ENCODE peak calls at places on chromosomes 5 and 9, in nine cellular contexts. One of them, this sample, is unnamed.

GRCh38 chr5:136420168-136420916 is 55.0 kb upstream of the TRPC7 start:
- DNase-seq in GM13976: no peak
- DNase-seq in astrocyte of the spinal cord: no peak
- DNase-seq in choroid plexus epithelial cell: no peak
- DNase-seq in thoracic aorta: no peak
- DNase-seq in A673: peak
- DNase-seq in gastrocnemius medialis: no peak
- DNase-seq in stomach: no peak
- DNase-seq in cardiac fibroblast: no peak
- DNase-seq in this sample: no peak

GRCh38 chr9:107260437-107261081 is 22.5 kb upstream of the RAD23B start:
- DNase-seq in astrocyte of the spinal cord: no peak
- DNase-seq in choroid plexus epithelial cell: no peak
- DNase-seq in GM13976: peak
- DNase-seq in stomach: no peak
- DNase-seq in A673: no peak
- DNase-seq in thoracic aorta: no peak
- DNase-seq in cardiac fibroblast: no peak
- DNase-seq in gastrocnemius medialis: no peak
- DNase-seq in this sample: no peak

GRCh38 chr9:76613980-76614379 is 150.3 kb upstream of the PCA3 start:
- DNase-seq in cardiac fibroblast: no peak
- DNase-seq in GM13976: no peak
- DNase-seq in stomach: no peak
- DNase-seq in A673: no peak
- DNase-seq in choroid plexus epithelial cell: no peak
- DNase-seq in thoracic aorta: no peak
- DNase-seq in gastrocnemius medialis: no peak
- DNase-seq in astrocyte of the spinal cord: no peak
- DNase-seq in this sample: no peak

GRCh38 chr9:134597957-134598883 is 43.4 kb upstream of the COL5A1 start:
- DNase-seq in choroid plexus epithelial cell: no peak
- DNase-seq in thoracic aorta: no peak
- DNase-seq in GM13976: no peak
- DNase-seq in gastrocnemius medialis: no peak
- DNase-seq in stomach: no peak
- DNase-seq in A673: no peak
- DNase-seq in astrocyte of the spinal cord: no peak
- DNase-seq in cardiac fibroblast: no peak
- DNase-seq in this sample: peak

GRCh38 chr5:108637110-108637509 is 110.6 kb upstream of the FER start:
- DNase-seq in astrocyte of the spinal cord: no peak
- DNase-seq in A673: no peak
- DNase-seq in choroid plexus epithelial cell: peak
- DNase-seq in GM13976: no peak
- DNase-seq in cardiac fibroblast: peak
- DNase-seq in gastrocnemius medialis: no peak
- DNase-seq in thoracic aorta: no peak
- DNase-seq in stomach: no peak
- DNase-seq in this sample: no peak

GRCh38 chr9:34049630-34050384 is 1.1 kb upstream of the UBAP2 start:
- DNase-seq in A673: no peak
- DNase-seq in choroid plexus epithelial cell: no peak
- DNase-seq in astrocyte of the spinal cord: no peak
- DNase-seq in cardiac fibroblast: no peak
- DNase-seq in GM13976: no peak
- DNase-seq in gastrocnemius medialis: no peak
- DNase-seq in thoracic aorta: no peak
- DNase-seq in stomach: peak
- DNase-seq in this sample: no peak

GRCh38 chr5:102754499-102755424 is at the start of gene PAM:
- DNase-seq in cardiac fibroblast: peak
- DNase-seq in choroid plexus epithelial cell: peak
- DNase-seq in astrocyte of the spinal cord: peak
- DNase-seq in A673: peak
- DNase-seq in GM13976: peak
- DNase-seq in gastrocnemius medialis: peak
- DNase-seq in thoracic aorta: peak
- DNase-seq in stomach: peak
- DNase-seq in this sample: peak

GRCh38 chr9:89562186-89562814 is 42.5 kb upstream of the GADD45G start:
- DNase-seq in thoracic aorta: no peak
- DNase-seq in gastrocnemius medialis: no peak
- DNase-seq in astrocyte of the spinal cord: peak
- DNase-seq in A673: no peak
- DNase-seq in choroid plexus epithelial cell: peak
- DNase-seq in stomach: no peak
- DNase-seq in GM13976: no peak
- DNase-seq in cardiac fibroblast: peak
- DNase-seq in this sample: no peak

GRCh38 chr9:137756045-137756744 is 121.4 kb upstream of the CACNA1B start:
- DNase-seq in cardiac fibroblast: no peak
- DNase-seq in astrocyte of the spinal cord: no peak
- DNase-seq in GM13976: no peak
- DNase-seq in choroid plexus epithelial cell: peak
- DNase-seq in A673: no peak
- DNase-seq in gastrocnemius medialis: no peak
- DNase-seq in thoracic aorta: no peak
- DNase-seq in stomach: no peak
- DNase-seq in this sample: no peak

GRCh38 chr9:17520264-17521058 is 58.4 kb upstream of the SH3GL2 start:
- DNase-seq in astrocyte of the spinal cord: no peak
- DNase-seq in thoracic aorta: no peak
- DNase-seq in A673: no peak
- DNase-seq in GM13976: no peak
- DNase-seq in stomach: no peak
- DNase-seq in cardiac fibroblast: no peak
- DNase-seq in gastrocnemius medialis: no peak
- DNase-seq in choroid plexus epithelial cell: no peak
- DNase-seq in this sample: no peak

GRCh38 chr9:81575976-81576375 is 113.4 kb downstream of the TLE1 start:
- DNase-seq in thoracic aorta: no peak
- DNase-seq in A673: no peak
- DNase-seq in gastrocnemius medialis: no peak
- DNase-seq in stomach: no peak
- DNase-seq in cardiac fibroblast: peak
- DNase-seq in astrocyte of the spinal cord: peak
- DNase-seq in choroid plexus epithelial cell: peak
- DNase-seq in GM13976: no peak
- DNase-seq in this sample: no peak

DNA sequence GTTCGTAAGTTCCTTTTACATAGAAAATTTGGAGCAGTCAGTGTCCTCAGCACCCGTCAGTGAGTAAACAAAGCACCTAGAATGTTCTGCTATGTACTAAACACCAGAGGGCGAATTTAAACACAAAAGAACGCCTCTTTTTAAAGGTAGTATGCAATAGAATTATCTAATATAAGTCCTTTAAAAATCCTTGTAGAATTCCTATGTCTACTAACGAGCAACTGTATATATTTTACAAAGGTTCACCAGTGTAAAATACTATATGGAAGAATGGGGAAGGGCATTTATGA is 499 bp upstream of the TMEM232 start:
- DNase-seq in stomach: no peak
- DNase-seq in GM13976: no peak
- DNase-seq in gastrocnemius medialis: no peak
- DNase-seq in astrocyte of the spinal cord: no peak
- DNase-seq in cardiac fibroblast: no peak
- DNase-seq in A673: no peak
- DNase-seq in choroid plexus epithelial cell: peak
- DNase-seq in thoracic aorta: no peak
- DNase-seq in this sample: no peak
- TF ChIP-seq CTCF in stomach: no peak
- TF ChIP-seq CTCF in GM13976: no peak
- TF ChIP-seq CTCF in gastrocnemius medialis: no peak
- TF ChIP-seq CTCF in astrocyte of the spinal cord: peak
- TF ChIP-seq CTCF in cardiac fibroblast: no peak
- TF ChIP-seq CTCF in A673: peak
- TF ChIP-seq CTCF in choroid plexus epithelial cell: peak
- TF ChIP-seq CTCF in thoracic aorta: no peak
- TF ChIP-seq CTCF in this sample: no peak

DNA sequence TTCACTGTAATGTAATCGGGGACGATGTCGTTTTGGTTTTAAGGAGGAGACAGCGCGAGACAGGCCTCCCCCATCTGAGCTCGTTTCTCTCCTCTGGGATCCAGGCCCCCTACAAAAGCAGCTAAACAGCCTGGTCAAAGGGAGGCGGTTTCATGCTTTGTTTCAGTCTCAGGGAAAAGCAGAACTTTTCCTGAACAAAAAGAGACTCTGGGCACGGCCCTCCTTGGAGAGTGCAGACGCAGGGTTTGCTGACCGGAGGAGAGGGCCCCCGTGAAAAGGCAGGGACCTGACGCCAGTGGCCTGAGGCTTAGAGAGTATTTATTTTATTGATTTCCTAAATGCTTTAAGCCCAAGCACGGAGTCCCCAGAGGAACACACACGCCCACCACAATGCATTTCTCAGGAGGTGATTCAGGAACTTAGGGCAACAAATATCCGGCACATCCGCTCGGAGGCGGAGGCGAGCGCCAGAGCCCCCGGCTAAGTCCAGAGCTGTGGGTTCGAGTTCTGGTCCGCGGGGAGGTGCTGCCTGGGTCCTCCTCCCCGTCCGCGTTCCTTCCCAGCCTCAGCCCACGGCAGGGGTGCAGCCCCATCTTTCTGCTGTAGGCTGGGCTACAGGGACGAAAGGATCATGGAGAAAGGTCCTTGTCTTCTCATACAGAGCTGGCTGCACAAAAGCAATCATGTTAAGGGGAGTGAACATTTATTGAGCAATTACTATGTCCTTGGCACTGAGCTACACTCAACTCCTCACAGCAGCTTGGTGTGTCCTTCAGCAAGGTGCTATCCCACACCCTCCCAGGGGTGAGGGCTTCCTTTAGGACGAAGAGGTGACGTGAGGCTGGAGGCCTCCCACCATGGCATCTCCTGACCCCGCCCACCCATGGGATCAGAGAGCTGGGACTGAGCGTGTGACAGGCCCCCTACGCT is 40.0 kb downstream of the PTGES start:
- DNase-seq in GM13976: no peak
- DNase-seq in A673: peak
- DNase-seq in choroid plexus epithelial cell: peak
- DNase-seq in stomach: no peak
- DNase-seq in gastrocnemius medialis: no peak
- DNase-seq in cardiac fibroblast: peak
- DNase-seq in astrocyte of the spinal cord: peak
- DNase-seq in thoracic aorta: peak
- DNase-seq in this sample: no peak
- TF ChIP-seq CTCF in GM13976: no peak
- TF ChIP-seq CTCF in A673: no peak
- TF ChIP-seq CTCF in choroid plexus epithelial cell: no peak
- TF ChIP-seq CTCF in stomach: no peak
- TF ChIP-seq CTCF in gastrocnemius medialis: no peak
- TF ChIP-seq CTCF in cardiac fibroblast: no peak
- TF ChIP-seq CTCF in astrocyte of the spinal cord: no peak
- TF ChIP-seq CTCF in thoracic aorta: no peak
- TF ChIP-seq CTCF in this sample: no peak

GRCh38 chr5:122035913-122036312 is 42.1 kb downstream of the LOX start:
- DNase-seq in cardiac fibroblast: no peak
- DNase-seq in stomach: no peak
- DNase-seq in A673: no peak
- DNase-seq in gastrocnemius medialis: no peak
- DNase-seq in choroid plexus epithelial cell: no peak
- DNase-seq in thoracic aorta: no peak
- DNase-seq in GM13976: no peak
- DNase-seq in astrocyte of the spinal cord: no peak
- DNase-seq in this sample: no peak

GRCh38 chr5:122029818-122030217 is 48.2 kb downstream of the LOX start:
- DNase-seq in A673: no peak
- DNase-seq in astrocyte of the spinal cord: no peak
- DNase-seq in stomach: no peak
- DNase-seq in thoracic aorta: no peak
- DNase-seq in cardiac fibroblast: no peak
- DNase-seq in gastrocnemius medialis: no peak
- DNase-seq in choroid plexus epithelial cell: no peak
- DNase-seq in GM13976: no peak
- DNase-seq in this sample: no peak

GRCh38 chr5:122030251-122030650 is 47.8 kb downstream of the LOX start:
- DNase-seq in GM13976: no peak
- DNase-seq in gastrocnemius medialis: no peak
- DNase-seq in cardiac fibroblast: peak
- DNase-seq in astrocyte of the spinal cord: no peak
- DNase-seq in choroid plexus epithelial cell: peak
- DNase-seq in thoracic aorta: no peak
- DNase-seq in A673: no peak
- DNase-seq in stomach: no peak
- DNase-seq in this sample: no peak
- TF ChIP-seq CTCF in GM13976: no peak
- TF ChIP-seq CTCF in gastrocnemius medialis: no peak
- TF ChIP-seq CTCF in cardiac fibroblast: no peak
- TF ChIP-seq CTCF in astrocyte of the spinal cord: peak
- TF ChIP-seq CTCF in choroid plexus epithelial cell: peak
- TF ChIP-seq CTCF in thoracic aorta: no peak
- TF ChIP-seq CTCF in A673: no peak
- TF ChIP-seq CTCF in stomach: no peak
- TF ChIP-seq CTCF in this sample: no peak

GRCh38 chr5:178208540-178209227 is 4.4 kb downstream of the HNRNPAB start:
- DNase-seq in astrocyte of the spinal cord: no peak
- DNase-seq in A673: no peak
- DNase-seq in choroid plexus epithelial cell: no peak
- DNase-seq in GM13976: no peak
- DNase-seq in cardiac fibroblast: no peak
- DNase-seq in gastrocnemius medialis: no peak
- DNase-seq in stomach: no peak
- DNase-seq in thoracic aorta: no peak
- DNase-seq in this sample: no peak
- TF ChIP-seq CTCF in astrocyte of the spinal cord: peak
- TF ChIP-seq CTCF in A673: peak
- TF ChIP-seq CTCF in choroid plexus epithelial cell: peak
- TF ChIP-seq CTCF in GM13976: no peak
- TF ChIP-seq CTCF in cardiac fibroblast: no peak
- TF ChIP-seq CTCF in gastrocnemius medialis: no peak
- TF ChIP-seq CTCF in stomach: no peak
- TF ChIP-seq CTCF in thoracic aorta: no peak
- TF ChIP-seq CTCF in this sample: no peak

DNA sequence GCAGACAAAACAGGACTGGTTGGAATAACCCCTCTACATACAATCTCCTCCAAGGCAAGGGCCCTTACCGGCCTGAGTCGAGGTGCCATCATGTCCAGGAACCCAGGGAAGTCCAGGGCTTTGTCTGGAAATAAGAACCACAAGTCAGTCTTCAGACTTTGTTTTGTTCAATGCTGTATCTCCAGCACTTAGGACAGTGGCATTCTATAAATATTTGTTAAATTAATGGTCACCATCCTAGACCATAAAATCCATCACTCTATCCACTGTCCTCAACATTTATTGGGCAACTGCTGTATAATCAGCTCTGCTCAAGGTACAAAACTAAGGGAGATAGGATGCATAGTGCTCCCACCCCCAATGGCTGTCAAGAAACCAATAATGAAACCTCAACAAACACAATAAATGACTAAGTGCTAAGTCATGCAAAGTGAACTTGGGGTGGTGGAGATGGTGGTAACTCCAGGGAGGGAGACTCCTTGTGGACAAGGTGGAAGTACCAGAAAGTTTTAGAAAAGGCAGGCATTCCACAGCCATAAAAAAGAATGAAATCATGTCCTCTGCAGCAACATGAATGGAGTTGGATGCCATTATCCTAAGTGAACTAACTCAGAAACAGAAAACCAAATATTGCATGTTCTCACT is 5.0 kb downstream of the RELL2 start:
- DNase-seq in stomach: no peak
- DNase-seq in A673: peak
- DNase-seq in astrocyte of the spinal cord: peak
- DNase-seq in gastrocnemius medialis: no peak
- DNase-seq in GM13976: peak
- DNase-seq in choroid plexus epithelial cell: peak
- DNase-seq in thoracic aorta: no peak
- DNase-seq in cardiac fibroblast: peak
- DNase-seq in this sample: no peak
- TF ChIP-seq CTCF in stomach: no peak
- TF ChIP-seq CTCF in A673: peak
- TF ChIP-seq CTCF in astrocyte of the spinal cord: peak
- TF ChIP-seq CTCF in gastrocnemius medialis: no peak
- TF ChIP-seq CTCF in GM13976: no peak
- TF ChIP-seq CTCF in choroid plexus epithelial cell: peak
- TF ChIP-seq CTCF in thoracic aorta: no peak
- TF ChIP-seq CTCF in cardiac fibroblast: peak
- TF ChIP-seq CTCF in this sample: no peak

This sample was measured in endothelial cell.